ENCODE peak calls at places on chromosomes 3 and 15, in seven cellular contexts. One of them, this sample, is unnamed.

GRCh38 chr3:114155370-114155821 is 23.5 kb downstream of the DRD3 start:
- DNase-seq in glutamatergic neuron: peak
- DNase-seq in NCI-H1092 treated with DMSO at 0.1 percent for 48 hours: no peak
- DNase-seq in adrenal gland: peak
- DNase-seq in stimulated activated CD4-positive, alpha-beta T cell treated with anti-CD3 and anti-CD28 coated beads, Interleukin-2, amount 100 ng/mL, for 48 hours: peak
- DNase-seq in EL: peak
- DNase-seq in H9: peak
- DNase-seq in this sample: no peak

GRCh38 chr15:67803299-67803698 is 22.0 kb upstream of the SKOR1 start:
- DNase-seq in EL: no peak
- DNase-seq in H9: no peak
- DNase-seq in adrenal gland: no peak
- DNase-seq in glutamatergic neuron: no peak
- DNase-seq in stimulated activated CD4-positive, alpha-beta T cell treated with anti-CD3 and anti-CD28 coated beads, Interleukin-2, amount 100 ng/mL, for 48 hours: no peak
- DNase-seq in NCI-H1092 treated with DMSO at 0.1 percent for 48 hours: no peak
- DNase-seq in this sample: no peak

GRCh38 chr3:60142009-60142408 is 1092.2 kb upstream of the CFAP20DC start:
- DNase-seq in stimulated activated CD4-positive, alpha-beta T cell treated with anti-CD3 and anti-CD28 coated beads, Interleukin-2, amount 100 ng/mL, for 48 hours: no peak
- DNase-seq in EL: no peak
- DNase-seq in NCI-H1092 treated with DMSO at 0.1 percent for 48 hours: no peak
- DNase-seq in glutamatergic neuron: no peak
- DNase-seq in adrenal gland: peak
- DNase-seq in H9: no peak
- DNase-seq in this sample: no peak

GRCh38 chr3:175456496-175456895 is 597.4 kb downstream of the NAALADL2 start:
- DNase-seq in EL: peak
- DNase-seq in NCI-H1092 treated with DMSO at 0.1 percent for 48 hours: no peak
- DNase-seq in adrenal gland: no peak
- DNase-seq in stimulated activated CD4-positive, alpha-beta T cell treated with anti-CD3 and anti-CD28 coated beads, Interleukin-2, amount 100 ng/mL, for 48 hours: no peak
- DNase-seq in H9: no peak
- DNase-seq in glutamatergic neuron: no peak
- DNase-seq in this sample: no peak

GRCh38 chr3:34669490-34669889 is 871.1 kb downstream of the PDCD6IP start:
- DNase-seq in stimulated activated CD4-positive, alpha-beta T cell treated with anti-CD3 and anti-CD28 coated beads, Interleukin-2, amount 100 ng/mL, for 48 hours: no peak
- DNase-seq in glutamatergic neuron: no peak
- DNase-seq in H9: no peak
- DNase-seq in adrenal gland: no peak
- DNase-seq in EL: no peak
- DNase-seq in NCI-H1092 treated with DMSO at 0.1 percent for 48 hours: no peak
- DNase-seq in this sample: no peak

GRCh38 chr15:73558529-73558928 is 74.7 kb downstream of the NPTN start:
- DNase-seq in NCI-H1092 treated with DMSO at 0.1 percent for 48 hours: no peak
- DNase-seq in glutamatergic neuron: no peak
- DNase-seq in EL: no peak
- DNase-seq in stimulated activated CD4-positive, alpha-beta T cell treated with anti-CD3 and anti-CD28 coated beads, Interleukin-2, amount 100 ng/mL, for 48 hours: no peak
- DNase-seq in adrenal gland: no peak
- DNase-seq in H9: no peak
- DNase-seq in this sample: no peak

GRCh38 chr3:187801152-187801551 is 55.9 kb upstream of the BCL6 start:
- DNase-seq in stimulated activated CD4-positive, alpha-beta T cell treated with anti-CD3 and anti-CD28 coated beads, Interleukin-2, amount 100 ng/mL, for 48 hours: no peak
- DNase-seq in H9: no peak
- DNase-seq in glutamatergic neuron: no peak
- DNase-seq in EL: no peak
- DNase-seq in adrenal gland: no peak
- DNase-seq in NCI-H1092 treated with DMSO at 0.1 percent for 48 hours: no peak
- DNase-seq in this sample: no peak

GRCh38 chr15:43463542-43463941 is 29.4 kb downstream of the TP53BP1 start:
- DNase-seq in glutamatergic neuron: no peak
- DNase-seq in EL: no peak
- DNase-seq in H9: no peak
- DNase-seq in stimulated activated CD4-positive, alpha-beta T cell treated with anti-CD3 and anti-CD28 coated beads, Interleukin-2, amount 100 ng/mL, for 48 hours: no peak
- DNase-seq in adrenal gland: no peak
- DNase-seq in NCI-H1092 treated with DMSO at 0.1 percent for 48 hours: no peak
- DNase-seq in this sample: no peak

GRCh38 chr15:90367578-90367977 is 15.5 kb downstream of the ZNF774 start:
- DNase-seq in EL: no peak
- DNase-seq in NCI-H1092 treated with DMSO at 0.1 percent for 48 hours: no peak
- DNase-seq in adrenal gland: no peak
- DNase-seq in stimulated activated CD4-positive, alpha-beta T cell treated with anti-CD3 and anti-CD28 coated beads, Interleukin-2, amount 100 ng/mL, for 48 hours: no peak
- DNase-seq in glutamatergic neuron: no peak
- DNase-seq in H9: no peak
- DNase-seq in this sample: no peak

GRCh38 chr15:77208222-77208621 is 137.3 kb upstream of the TSPAN3 start:
- DNase-seq in EL: no peak
- DNase-seq in stimulated activated CD4-positive, alpha-beta T cell treated with anti-CD3 and anti-CD28 coated beads, Interleukin-2, amount 100 ng/mL, for 48 hours: no peak
- DNase-seq in H9: no peak
- DNase-seq in adrenal gland: no peak
- DNase-seq in NCI-H1092 treated with DMSO at 0.1 percent for 48 hours: no peak
- DNase-seq in glutamatergic neuron: no peak
- DNase-seq in this sample: no peak

GRCh38 chr3:160435095-160435494 is 14.5 kb downstream of the TRIM59 start:
- DNase-seq in stimulated activated CD4-positive, alpha-beta T cell treated with anti-CD3 and anti-CD28 coated beads, Interleukin-2, amount 100 ng/mL, for 48 hours: no peak
- DNase-seq in glutamatergic neuron: no peak
- DNase-seq in NCI-H1092 treated with DMSO at 0.1 percent for 48 hours: no peak
- DNase-seq in EL: no peak
- DNase-seq in adrenal gland: no peak
- DNase-seq in H9: no peak
- DNase-seq in this sample: no peak

GRCh38 chr3:194749631-194750271 is 64.1 kb downstream of the FAM43A start:
- DNase-seq in EL: no peak
- DNase-seq in NCI-H1092 treated with DMSO at 0.1 percent for 48 hours: no peak
- DNase-seq in stimulated activated CD4-positive, alpha-beta T cell treated with anti-CD3 and anti-CD28 coated beads, Interleukin-2, amount 100 ng/mL, for 48 hours: no peak
- DNase-seq in H9: peak
- DNase-seq in adrenal gland: no peak
- DNase-seq in glutamatergic neuron: no peak
- DNase-seq in this sample: no peak

GRCh38 chr3:184186184-184186901 is at the start of gene ABCF3:
- DNase-seq in H9: no peak
- DNase-seq in stimulated activated CD4-positive, alpha-beta T cell treated with anti-CD3 and anti-CD28 coated beads, Interleukin-2, amount 100 ng/mL, for 48 hours: no peak
- DNase-seq in EL: peak
- DNase-seq in adrenal gland: peak
- DNase-seq in glutamatergic neuron: no peak
- DNase-seq in NCI-H1092 treated with DMSO at 0.1 percent for 48 hours: no peak
- DNase-seq in this sample: no peak

GRCh38 chr3:118472586-118472985 is 562.1 kb downstream of the IGSF11 start:
- DNase-seq in NCI-H1092 treated with DMSO at 0.1 percent for 48 hours: no peak
- DNase-seq in stimulated activated CD4-positive, alpha-beta T cell treated with anti-CD3 and anti-CD28 coated beads, Interleukin-2, amount 100 ng/mL, for 48 hours: no peak
- DNase-seq in EL: no peak
- DNase-seq in glutamatergic neuron: no peak
- DNase-seq in adrenal gland: no peak
- DNase-seq in H9: no peak
- DNase-seq in this sample: no peak

GRCh38 chr15:28955160-28955502 is 69.4 kb downstream of the APBA2 start:
- DNase-seq in adrenal gland: no peak
- DNase-seq in glutamatergic neuron: no peak
- DNase-seq in stimulated activated CD4-positive, alpha-beta T cell treated with anti-CD3 and anti-CD28 coated beads, Interleukin-2, amount 100 ng/mL, for 48 hours: no peak
- DNase-seq in H9: peak
- DNase-seq in NCI-H1092 treated with DMSO at 0.1 percent for 48 hours: peak
- DNase-seq in EL: peak
- DNase-seq in this sample: no peak

GRCh38 chr3:129014148-129014547 is 13.0 kb downstream of the EFCC1 start:
- DNase-seq in H9: no peak
- DNase-seq in stimulated activated CD4-positive, alpha-beta T cell treated with anti-CD3 and anti-CD28 coated beads, Interleukin-2, amount 100 ng/mL, for 48 hours: no peak
- DNase-seq in adrenal gland: no peak
- DNase-seq in glutamatergic neuron: no peak
- DNase-seq in EL: no peak
- DNase-seq in NCI-H1092 treated with DMSO at 0.1 percent for 48 hours: no peak
- DNase-seq in this sample: no peak

GRCh38 chr15:27061739-27062138 is 90.8 kb downstream of the GABRG3 start:
- DNase-seq in stimulated activated CD4-positive, alpha-beta T cell treated with anti-CD3 and anti-CD28 coated beads, Interleukin-2, amount 100 ng/mL, for 48 hours: no peak
- DNase-seq in EL: no peak
- DNase-seq in H9: no peak
- DNase-seq in glutamatergic neuron: peak
- DNase-seq in NCI-H1092 treated with DMSO at 0.1 percent for 48 hours: no peak
- DNase-seq in adrenal gland: no peak
- DNase-seq in this sample: no peak

GRCh38 chr3:110318108-110318507 is 753.5 kb upstream of the NECTIN3 start:
- DNase-seq in NCI-H1092 treated with DMSO at 0.1 percent for 48 hours: no peak
- DNase-seq in H9: no peak
- DNase-seq in glutamatergic neuron: no peak
- DNase-seq in adrenal gland: no peak
- DNase-seq in EL: peak
- DNase-seq in stimulated activated CD4-positive, alpha-beta T cell treated with anti-CD3 and anti-CD28 coated beads, Interleukin-2, amount 100 ng/mL, for 48 hours: no peak
- DNase-seq in this sample: no peak